ENCODE peak calls at places on chromosome 20, in six cellular contexts. O is astrocyte of the cerebellum; H is SW480; C is mesothelial cell of epicardium; B is stimulated activated effector memory CD8-positive, alpha-beta T cell treated with anti-CD3 and anti-CD28 coated beads, Interleukin-12 subunit alpha, Interleukin-12 subunit beta, amount 100 ng/mL, for 72 hours; V is omental fat pad. Y is an unnamed sample.

GRCh38 chr20:48928832-48929725 is 7.6 kb downstream of the ARFGEF2 start:
- DNase-seq in C (no peak), O (peak; percentile 9), B (no peak), H (no peak), V (no peak), Y (no peak)

GRCh38 chr20:32457476-32457986 is 99.4 kb downstream of the ASXL1 start:
- DNase-seq in O (no peak), H (no peak), V (no peak), B (no peak), C (peak; percentile 78), Y (peak; percentile 100)

GRCh38 chr20:63843778-63844177 is 12.7 kb upstream of the ZBTB46 start:
- DNase-seq in H (no peak), O (no peak), V (no peak), C (no peak), B (no peak), Y (no peak)

GRCh38 chr20:33828912-33829560 is 17.9 kb downstream of the CHMP4B start:
- DNase-seq in V (no peak), B (no peak), H (no peak), O (no peak), C (no peak), Y (no peak)

GRCh38 chr20:60453847-60454246 is 495.6 kb downstream of the CDH26 start:
- DNase-seq in B (no peak), V (no peak), O (no peak), H (no peak), C (no peak), Y (no peak)

GRCh38 chr20:41398408-41398807 is 31.8 kb upstream of the EMILIN3 start:
- DNase-seq in V (no peak), H (no peak), O (no peak), C (no peak), B (no peak), Y (no peak)

GRCh38 chr20:56247954-56248782 is at the start of gene MC3R:
- DNase-seq in C (no peak), B (peak; percentile 52), O (no peak), H (peak; percentile 87), V (no peak), Y (no peak)

GRCh38 chr20:8153281-8153908 is 21.3 kb downstream of the PLCB1 start:
- DNase-seq in H (no peak), C (no peak), O (no peak), B (no peak), V (no peak), Y (no peak)

GRCh38 chr20:24964518-24964838 is 15.4 kb downstream of the CST7 start:
- DNase-seq in V (no peak), B (no peak), H (no peak), O (no peak), C (no peak), Y (peak; percentile 65)

GRCh38 chr20:23225407-23226060 is 125.1 kb upstream of the NXT1 start:
- DNase-seq in V (peak; percentile 56), H (no peak), C (no peak), O (no peak), B (peak; percentile 22), Y (no peak)

GRCh38 chr20:34099675-34100074 is 12.4 kb downstream of the EIF2S2 start:
- DNase-seq in C (no peak), V (no peak), O (no peak), B (no peak), H (no peak), Y (no peak)

GRCh38 chr20:48759631-48760245 is 68.1 kb downstream of the PREX1 start:
- DNase-seq in O (no peak), B (no peak), C (no peak), H (no peak), V (no peak), Y (no peak)

GRCh38 chr20:8043687-8044278 is 24.2 kb upstream of the TMX4 start:
- DNase-seq in O (peak; percentile 43), H (peak; percentile 78), C (no peak), V (no peak), B (no peak), Y (no peak)

GRCh38 chr20:14449323-14449722 is 111.9 kb upstream of the FLRT3 start:
- DNase-seq in H (no peak), C (no peak), B (no peak), V (no peak), O (peak; percentile 37), Y (no peak)